ENCODE peak calls at places on chromosomes 11 and 22, in seven cellular contexts. V, F, R, Y, U, I and P are unnamed samples.

GRCh38 chr11:70397336-70397982 is 870 bp upstream of the CTTN start:
- DNase-seq in R (peak), U (peak), I (no peak), F (peak), V (peak), Y (no peak), P (no peak)

GRCh38 chr11:134050541-134051383 is 18.1 kb upstream of the JAM3 start:
- DNase-seq in I (peak), F (peak), V (no peak), U (peak), R (peak), Y (peak), P (peak)

GRCh38 chr11:6204708-6205107 is 649 bp upstream of the C11orf42 start:
- DNase-seq in Y (no peak), I (peak), F (no peak), R (no peak), V (no peak), U (no peak), P (no peak)

GRCh38 chr22:48489551-48490512 is 1337.8 kb downstream of the BRD1 start:
- DNase-seq in Y (no peak), I (no peak), F (no peak), V (peak), U (peak), R (peak), P (no peak)

GRCh38 chr11:2510626-2511402 is 66.0 kb downstream of the KCNQ1 start:
- DNase-seq in U (no peak), R (no peak), V (no peak), I (no peak), Y (no peak), F (no peak), P (no peak)

GRCh38 chr22:42932857-42933782 is 76.0 kb upstream of the ARFGAP3 start:
- DNase-seq in U (no peak), F (peak), Y (no peak), R (no peak), I (no peak), V (no peak), P (no peak)

GRCh38 chr11:95067042-95067827 is 516 bp downstream of the SRSF8 start:
- DNase-seq in I (peak), U (peak), F (peak), Y (peak), R (peak), V (peak), P (peak)

GRCh38 chr11:119093951-119094815 is 7.5 kb downstream of the DPAGT1 start:
- DNase-seq in V (no peak), F (peak), R (peak), U (no peak), Y (peak), I (peak), P (no peak)

GRCh38 chr11:35182317-35182939 is 43.5 kb downstream of the CD44 start:
- DNase-seq in R (no peak), F (no peak), V (no peak), Y (no peak), I (no peak), U (no peak), P (no peak)

GRCh38 chr11:28835790-28836189 is 727.6 kb downstream of the METTL15 start:
- DNase-seq in V (peak), I (no peak), U (no peak), R (no peak), Y (peak), F (peak), P (no peak)

GRCh38 chr11:12189543-12190235 is 79.3 kb downstream of the MICAL2 start:
- DNase-seq in Y (no peak), R (no peak), U (no peak), I (peak), F (no peak), V (no peak), P (no peak)

GRCh38 chr11:122633219-122633829 is 22.2 kb upstream of the UBASH3B start:
- DNase-seq in F (peak), I (peak), Y (peak), V (peak), U (peak), R (no peak), P (peak)

GRCh38 chr11:116792869-116793475 is 1.3 kb upstream of the APOA5 start:
- DNase-seq in F (peak), I (no peak), Y (peak), R (no peak), U (no peak), V (no peak), P (no peak)

GRCh38 chr11:72721689-72722049 is 30.5 kb downstream of the ARAP1 start:
- DNase-seq in I (no peak), F (no peak), Y (no peak), V (peak), R (no peak), U (no peak), P (no peak)

GRCh38 chr11:130585545-130585944 is 137.1 kb downstream of the ADAMTS15 start:
- DNase-seq in V (peak), F (no peak), U (no peak), I (no peak), R (no peak), Y (no peak), P (no peak)

GRCh38 chr11:29280452-29280851 is 736.4 kb downstream of the KCNA4 start:
- DNase-seq in Y (no peak), F (peak), R (no peak), V (no peak), U (no peak), I (no peak), P (no peak)

GRCh38 chr11:30561691-30562412 is 24.3 kb downstream of the MPPED2 start:
- DNase-seq in I (no peak), F (peak), Y (no peak), R (no peak), U (no peak), V (no peak), P (no peak)

GRCh38 chr22:38878001-38878400 is 6.0 kb upstream of the CBX6 start:
- DNase-seq in Y (no peak), V (no peak), U (no peak), I (no peak), R (no peak), F (no peak), P (no peak)

GRCh38 chr11:93131709-93132108 is 66.1 kb downstream of the SLC36A4 start:
- DNase-seq in R (no peak), F (no peak), Y (no peak), U (no peak), V (peak), I (no peak), P (no peak)

GRCh38 chr11:83093634-83094033 is 21.9 kb upstream of the RAB30 start:
- DNase-seq in V (no peak), R (no peak), F (no peak), U (no peak), Y (no peak), I (no peak), P (no peak)

GRCh38 chr11:65427691-65428577 is 5.3 kb downstream of the NEAT1 start:
- DNase-seq in V (no peak), U (peak), I (peak), F (peak), R (no peak), Y (peak), P (no peak)

GRCh38 chr11:60972182-60973030 is 926 bp downstream of the CD6 start:
- DNase-seq in R (no peak), I (no peak), U (no peak), F (no peak), V (no peak), Y (no peak), P (no peak)

GRCh38 chr22:30694171-30694637 is 470 bp upstream of the OSBP2 start:
- DNase-seq in I (no peak), V (peak), U (peak), F (peak), R (peak), Y (peak), P (peak)

DNA sequence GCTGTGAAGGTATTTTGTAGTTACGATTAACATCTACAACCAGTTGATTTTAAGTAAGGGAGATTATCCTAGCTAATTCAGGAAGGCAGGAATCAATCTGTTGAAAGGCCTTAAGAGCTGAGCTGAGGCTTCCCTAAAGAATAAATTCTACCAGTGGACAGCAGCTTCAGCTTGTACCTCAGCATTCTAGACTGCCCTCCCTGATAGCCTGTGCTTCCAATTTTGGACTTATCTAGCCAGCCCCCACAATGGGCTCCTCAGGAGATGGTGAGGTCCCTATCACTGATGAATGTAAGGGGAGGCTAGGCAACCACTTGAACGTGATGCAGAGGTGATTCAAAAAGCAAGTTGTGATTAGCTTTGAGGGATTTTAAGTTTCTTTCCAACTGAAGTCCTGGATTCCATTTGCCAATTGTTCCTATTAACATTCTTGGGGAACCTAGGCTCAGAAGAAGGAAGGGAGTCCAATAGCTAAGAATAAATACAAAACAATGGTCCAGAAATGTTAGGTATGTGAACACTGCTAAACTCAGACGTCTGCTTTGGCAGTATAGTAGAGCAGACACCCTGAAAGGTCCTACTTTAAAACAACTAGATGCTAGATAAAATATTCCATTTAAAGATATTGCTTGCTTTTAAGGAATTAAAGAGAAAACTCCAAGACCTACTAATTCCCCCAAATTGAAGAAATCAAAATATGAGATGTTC is 404.3 kb upstream of the TENM4 start:
- DNase-seq in Y (no peak), I (no peak), U (no peak), V (no peak), R (no peak), F (no peak), P (no peak)
- H3K23ac ChIP-seq in Y (no peak), I (no peak), U (no peak), V (no peak), R (no peak), F (no peak), P (no peak)

DNA sequence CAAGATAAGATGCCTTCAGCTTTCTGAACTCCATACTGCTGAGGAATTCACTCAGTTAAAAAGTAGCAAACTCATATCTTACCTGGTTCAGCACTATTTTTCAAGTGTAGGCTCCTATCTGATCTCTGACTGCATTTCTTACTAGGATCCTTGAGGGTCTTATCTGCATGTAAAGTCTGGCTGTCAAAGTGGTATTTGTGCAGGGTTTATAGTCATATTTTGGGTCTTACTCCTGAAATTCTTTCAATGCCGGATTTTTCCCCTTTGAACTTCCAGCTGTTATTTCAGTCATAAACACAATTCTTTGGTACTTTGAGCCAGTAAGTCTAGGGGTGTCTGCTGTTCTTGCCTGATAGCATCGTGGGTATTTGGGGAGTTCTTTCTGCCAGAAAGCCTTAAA is 25.3 kb upstream of the NOX4 start:
- DNase-seq in F (no peak), U (no peak), R (no peak), I (no peak), V (peak), Y (no peak), P (no peak)
- H3K18ac ChIP-seq in F (peak), U (no peak), R (no peak), I (no peak), V (peak), Y (no peak), P (no peak)

GRCh38 chr11:69142894-69143293 is 12.8 kb upstream of the SMIM38 start:
- DNase-seq in R (peak), I (no peak), F (no peak), V (peak), U (no peak), Y (no peak), P (no peak)

GRCh38 chr11:69141742-69142141 is 14.0 kb upstream of the SMIM38 start:
- DNase-seq in V (no peak), Y (no peak), I (no peak), U (no peak), R (no peak), F (peak), P (no peak)

GRCh38 chr11:69140635-69141034 is 15.1 kb upstream of the SMIM38 start:
- DNase-seq in I (no peak), U (no peak), R (no peak), F (no peak), V (no peak), Y (no peak), P (no peak)

GRCh38 chr11:69144719-69145365 is 10.9 kb upstream of the SMIM38 start:
- DNase-seq in Y (no peak), F (peak), I (no peak), R (no peak), V (no peak), U (no peak), P (no peak)

GRCh38 chr11:69144316-69144715 is 11.4 kb upstream of the SMIM38 start:
- DNase-seq in V (no peak), F (peak), R (no peak), Y (no peak), I (no peak), U (no peak), P (no peak)
- H3K23ac ChIP-seq in V (no peak), F (no peak), R (no peak), Y (no peak), I (no peak), U (no peak), P (no peak)

DNA sequence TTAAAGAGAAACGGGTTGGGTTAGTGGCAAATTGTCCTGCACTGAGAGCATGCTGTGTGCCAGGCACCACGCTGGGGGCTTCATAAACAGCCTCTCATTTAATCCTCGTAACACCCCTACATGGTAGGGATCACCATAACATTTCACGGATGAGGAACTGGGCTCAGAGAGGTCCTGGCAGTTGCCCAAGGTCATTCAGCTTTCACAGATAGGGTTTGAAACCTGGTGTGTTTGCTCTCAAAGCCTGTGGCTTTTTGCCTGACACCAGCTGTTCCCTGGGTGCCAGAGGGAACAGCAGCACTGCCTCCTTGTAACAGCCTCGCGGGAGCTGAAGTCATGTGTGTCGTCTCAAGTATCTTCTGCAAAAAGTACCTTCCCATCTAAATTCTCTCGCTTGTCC is 423.7 kb downstream of the MN1 start:
- DNase-seq in V (no peak), I (no peak), Y (peak), F (no peak), R (no peak), U (no peak), P (no peak)
- H3K18ac ChIP-seq in V (no peak), I (no peak), Y (no peak), F (no peak), R (no peak), U (no peak), P (no peak)

GRCh38 chr11:47111318-47111804 is 65.3 kb downstream of the ARFGAP2 start:
- DNase-seq in U (no peak), I (no peak), Y (no peak), F (no peak), R (no peak), V (no peak), P (no peak)

GRCh38 chr11:47109051-47109791 is 67.5 kb downstream of the ARFGAP2 start:
- DNase-seq in Y (peak), V (peak), F (no peak), R (no peak), U (no peak), I (no peak), P (no peak)

GRCh38 chr11:47108214-47108613 is 68.5 kb downstream of the ARFGAP2 start:
- DNase-seq in F (peak), R (no peak), I (no peak), U (no peak), Y (peak), V (no peak), P (no peak)

GRCh38 chr11:47107709-47108108 is 69.0 kb downstream of the ARFGAP2 start:
- DNase-seq in I (no peak), U (no peak), R (no peak), F (no peak), V (no peak), Y (no peak), P (no peak)

DNA sequence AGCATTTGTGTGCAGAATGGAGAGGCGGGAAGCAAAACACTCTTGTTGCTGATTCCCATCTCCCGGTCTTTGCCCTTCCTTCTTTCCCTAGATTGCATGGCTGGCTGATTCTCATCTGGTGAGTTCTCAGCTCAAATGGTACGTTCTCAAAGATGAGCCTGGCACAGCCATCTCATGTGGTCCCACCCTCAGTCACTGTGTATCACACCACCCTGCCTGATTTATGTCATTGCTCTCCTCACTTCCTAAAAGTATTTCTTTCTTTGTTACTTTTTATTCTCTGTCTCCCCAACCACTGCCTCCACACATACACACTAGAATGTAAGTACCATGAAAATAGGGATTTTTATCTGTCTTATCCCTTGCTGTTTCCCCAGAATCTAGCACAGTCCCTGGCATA is 66.8 kb downstream of the ARFGAP2 start:
- DNase-seq in F (no peak), I (no peak), V (no peak), U (no peak), R (no peak), Y (no peak), P (no peak)
- H3K23ac ChIP-seq in F (no peak), I (no peak), V (no peak), U (no peak), R (no peak), Y (no peak), P (no peak)